ENCODE peak calls at places on chromosomes 3 and 15, in six cellular contexts. One of them, this sample, is unnamed.

GRCh38 chr15:39511000-39511914 is 69.6 kb upstream of the THBS1 start:
- DNase-seq in neural crest cell: no peak
- DNase-seq in AG10803: peak
- DNase-seq in GM20000: no peak
- DNase-seq in progenitor cell of endocrine pancreas: no peak
- DNase-seq in Calu3: no peak
- DNase-seq in this sample: no peak

GRCh38 chr3:184011230-184011876 is 6.3 kb downstream of the ABCC5 start:
- DNase-seq in neural crest cell: no peak
- DNase-seq in AG10803: no peak
- DNase-seq in GM20000: no peak
- DNase-seq in progenitor cell of endocrine pancreas: no peak
- DNase-seq in Calu3: no peak
- DNase-seq in this sample: no peak

GRCh38 chr3:14628406-14628805 is 23.2 kb upstream of the CCDC174 start:
- DNase-seq in neural crest cell: no peak
- DNase-seq in AG10803: no peak
- DNase-seq in GM20000: no peak
- DNase-seq in progenitor cell of endocrine pancreas: no peak
- DNase-seq in Calu3: no peak
- DNase-seq in this sample: no peak

GRCh38 chr15:59501531-59502113 is 63.6 kb downstream of the FAM81A start:
- DNase-seq in neural crest cell: peak
- DNase-seq in AG10803: peak
- DNase-seq in GM20000: peak
- DNase-seq in progenitor cell of endocrine pancreas: peak
- DNase-seq in Calu3: peak
- DNase-seq in this sample: peak

GRCh38 chr3:142276780-142277179 is 51.4 kb upstream of the GK5 start:
- DNase-seq in neural crest cell: no peak
- DNase-seq in AG10803: peak
- DNase-seq in GM20000: no peak
- DNase-seq in progenitor cell of endocrine pancreas: no peak
- DNase-seq in Calu3: no peak
- DNase-seq in this sample: no peak

GRCh38 chr15:100877551-100877950 is 2.1 kb upstream of the ALDH1A3 start:
- DNase-seq in neural crest cell: no peak
- DNase-seq in AG10803: no peak
- DNase-seq in GM20000: no peak
- DNase-seq in progenitor cell of endocrine pancreas: no peak
- DNase-seq in Calu3: no peak
- DNase-seq in this sample: no peak

GRCh38 chr3:66410976-66411375 is 89.8 kb downstream of the LRIG1 start:
- DNase-seq in neural crest cell: no peak
- DNase-seq in AG10803: no peak
- DNase-seq in GM20000: no peak
- DNase-seq in progenitor cell of endocrine pancreas: no peak
- DNase-seq in Calu3: no peak
- DNase-seq in this sample: no peak

GRCh38 chr15:83698294-83698693 is 44.4 kb downstream of the ADAMTSL3 start:
- DNase-seq in neural crest cell: no peak
- DNase-seq in AG10803: peak
- DNase-seq in GM20000: no peak
- DNase-seq in progenitor cell of endocrine pancreas: no peak
- DNase-seq in Calu3: no peak
- DNase-seq in this sample: no peak

GRCh38 chr15:100781061-100781960 is 98.3 kb upstream of the ALDH1A3 start:
- DNase-seq in neural crest cell: no peak
- DNase-seq in AG10803: no peak
- DNase-seq in GM20000: no peak
- DNase-seq in progenitor cell of endocrine pancreas: peak
- DNase-seq in Calu3: no peak
- DNase-seq in this sample: no peak

GRCh38 chr3:16855497-16855896 is 29.3 kb upstream of the PLCL2 start:
- DNase-seq in neural crest cell: no peak
- DNase-seq in AG10803: no peak
- DNase-seq in GM20000: no peak
- DNase-seq in progenitor cell of endocrine pancreas: no peak
- DNase-seq in Calu3: no peak
- DNase-seq in this sample: no peak

GRCh38 chr3:55629432-55629831 is 142.3 kb upstream of the WNT5A start:
- DNase-seq in neural crest cell: no peak
- DNase-seq in AG10803: no peak
- DNase-seq in GM20000: no peak
- DNase-seq in progenitor cell of endocrine pancreas: no peak
- DNase-seq in Calu3: no peak
- DNase-seq in this sample: no peak

GRCh38 chr3:56219894-56220805 is 248.1 kb downstream of the ERC2 start:
- DNase-seq in neural crest cell: no peak
- DNase-seq in AG10803: no peak
- DNase-seq in GM20000: no peak
- DNase-seq in progenitor cell of endocrine pancreas: no peak
- DNase-seq in Calu3: no peak
- DNase-seq in this sample: no peak

GRCh38 chr3:186895406-186895805 is 34.9 kb upstream of the ST6GAL1 start:
- DNase-seq in neural crest cell: no peak
- DNase-seq in AG10803: no peak
- DNase-seq in GM20000: no peak
- DNase-seq in progenitor cell of endocrine pancreas: no peak
- DNase-seq in Calu3: no peak
- DNase-seq in this sample: no peak

GRCh38 chr3:193783166-193783896 is 190.3 kb downstream of the OPA1 start:
- DNase-seq in neural crest cell: no peak
- DNase-seq in AG10803: peak
- DNase-seq in GM20000: no peak
- DNase-seq in progenitor cell of endocrine pancreas: no peak
- DNase-seq in Calu3: peak
- DNase-seq in this sample: no peak

GRCh38 chr3:141229132-141229531 is 2.5 kb upstream of the PXYLP1 start:
- DNase-seq in neural crest cell: no peak
- DNase-seq in AG10803: no peak
- DNase-seq in GM20000: no peak
- DNase-seq in progenitor cell of endocrine pancreas: no peak
- DNase-seq in Calu3: no peak
- DNase-seq in this sample: no peak

GRCh38 chr3:127720985-127721384 is 48.2 kb downstream of the ABTB1 start:
- DNase-seq in neural crest cell: no peak
- DNase-seq in AG10803: no peak
- DNase-seq in GM20000: no peak
- DNase-seq in progenitor cell of endocrine pancreas: no peak
- DNase-seq in Calu3: no peak
- DNase-seq in this sample: no peak

GRCh38 chr3:24598691-24599090 is 104.0 kb upstream of the THRB start:
- DNase-seq in neural crest cell: no peak
- DNase-seq in AG10803: peak
- DNase-seq in GM20000: no peak
- DNase-seq in progenitor cell of endocrine pancreas: no peak
- DNase-seq in Calu3: peak
- DNase-seq in this sample: no peak

GRCh38 chr15:78930577-78931388 is 14.1 kb downstream of the CTSH start:
- DNase-seq in neural crest cell: no peak
- DNase-seq in AG10803: peak
- DNase-seq in GM20000: no peak
- DNase-seq in progenitor cell of endocrine pancreas: no peak
- DNase-seq in Calu3: peak
- DNase-seq in this sample: no peak

GRCh38 chr3:102095383-102095782 is 246.1 kb downstream of the NFKBIZ start:
- DNase-seq in neural crest cell: no peak
- DNase-seq in AG10803: no peak
- DNase-seq in GM20000: no peak
- DNase-seq in progenitor cell of endocrine pancreas: no peak
- DNase-seq in Calu3: no peak
- DNase-seq in this sample: no peak

GRCh38 chr3:30775070-30775469 is 119.4 kb downstream of the GADL1 start:
- DNase-seq in neural crest cell: no peak
- DNase-seq in AG10803: no peak
- DNase-seq in GM20000: no peak
- DNase-seq in progenitor cell of endocrine pancreas: no peak
- DNase-seq in Calu3: no peak
- DNase-seq in this sample: no peak

GRCh38 chr3:60269377-60269776 is 981.9 kb downstream of the FHIT start:
- DNase-seq in neural crest cell: no peak
- DNase-seq in AG10803: no peak
- DNase-seq in GM20000: no peak
- DNase-seq in progenitor cell of endocrine pancreas: no peak
- DNase-seq in Calu3: no peak
- DNase-seq in this sample: no peak

GRCh38 chr15:63582179-63582578 is 15.0 kb upstream of the FBXL22 start:
- DNase-seq in neural crest cell: no peak
- DNase-seq in AG10803: no peak
- DNase-seq in GM20000: no peak
- DNase-seq in progenitor cell of endocrine pancreas: no peak
- DNase-seq in Calu3: no peak
- DNase-seq in this sample: no peak

GRCh38 chr15:63583027-63583426 is 14.2 kb upstream of the FBXL22 start:
- DNase-seq in neural crest cell: no peak
- DNase-seq in AG10803: peak
- DNase-seq in GM20000: no peak
- DNase-seq in progenitor cell of endocrine pancreas: no peak
- DNase-seq in Calu3: no peak
- DNase-seq in this sample: no peak

GRCh38 chr15:63588826-63589225 is 8.4 kb upstream of the FBXL22 start:
- DNase-seq in neural crest cell: no peak
- DNase-seq in AG10803: no peak
- DNase-seq in GM20000: no peak
- DNase-seq in progenitor cell of endocrine pancreas: no peak
- DNase-seq in Calu3: no peak
- DNase-seq in this sample: no peak

GRCh38 chr15:63587527-63587926 is 9.7 kb upstream of the FBXL22 start:
- DNase-seq in neural crest cell: no peak
- DNase-seq in AG10803: peak
- DNase-seq in GM20000: no peak
- DNase-seq in progenitor cell of endocrine pancreas: no peak
- DNase-seq in Calu3: no peak
- DNase-seq in this sample: no peak

DNA sequence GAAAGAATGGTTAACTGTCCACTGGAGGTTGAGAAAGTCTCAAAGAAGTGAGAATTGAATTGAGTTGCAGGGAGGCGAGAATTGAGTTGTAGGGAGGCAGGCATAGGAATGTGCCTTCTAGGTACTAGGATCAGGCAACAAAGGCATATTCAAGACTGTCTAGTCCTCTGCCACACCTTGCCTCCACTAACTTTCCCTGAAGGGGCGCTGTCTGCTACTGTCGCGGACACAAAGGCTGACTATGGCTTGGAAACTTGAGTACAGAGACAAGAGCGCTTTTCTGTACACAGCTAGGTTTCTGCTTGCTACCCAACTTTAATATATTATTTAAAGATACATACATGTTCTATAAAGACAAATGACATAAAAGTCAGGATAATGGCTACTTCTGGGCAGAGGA is 10.4 kb upstream of the FBXL22 start:
- DNase-seq in neural crest cell: no peak
- DNase-seq in AG10803: no peak
- DNase-seq in GM20000: no peak
- DNase-seq in progenitor cell of endocrine pancreas: no peak
- DNase-seq in Calu3: no peak
- DNase-seq in this sample: no peak
- TF ChIP-seq CTCF in neural crest cell: no peak
- TF ChIP-seq CTCF in AG10803: no peak
- TF ChIP-seq CTCF in GM20000: no peak
- TF ChIP-seq CTCF in progenitor cell of endocrine pancreas: no peak
- TF ChIP-seq CTCF in Calu3: no peak
- TF ChIP-seq CTCF in this sample: no peak

DNA sequence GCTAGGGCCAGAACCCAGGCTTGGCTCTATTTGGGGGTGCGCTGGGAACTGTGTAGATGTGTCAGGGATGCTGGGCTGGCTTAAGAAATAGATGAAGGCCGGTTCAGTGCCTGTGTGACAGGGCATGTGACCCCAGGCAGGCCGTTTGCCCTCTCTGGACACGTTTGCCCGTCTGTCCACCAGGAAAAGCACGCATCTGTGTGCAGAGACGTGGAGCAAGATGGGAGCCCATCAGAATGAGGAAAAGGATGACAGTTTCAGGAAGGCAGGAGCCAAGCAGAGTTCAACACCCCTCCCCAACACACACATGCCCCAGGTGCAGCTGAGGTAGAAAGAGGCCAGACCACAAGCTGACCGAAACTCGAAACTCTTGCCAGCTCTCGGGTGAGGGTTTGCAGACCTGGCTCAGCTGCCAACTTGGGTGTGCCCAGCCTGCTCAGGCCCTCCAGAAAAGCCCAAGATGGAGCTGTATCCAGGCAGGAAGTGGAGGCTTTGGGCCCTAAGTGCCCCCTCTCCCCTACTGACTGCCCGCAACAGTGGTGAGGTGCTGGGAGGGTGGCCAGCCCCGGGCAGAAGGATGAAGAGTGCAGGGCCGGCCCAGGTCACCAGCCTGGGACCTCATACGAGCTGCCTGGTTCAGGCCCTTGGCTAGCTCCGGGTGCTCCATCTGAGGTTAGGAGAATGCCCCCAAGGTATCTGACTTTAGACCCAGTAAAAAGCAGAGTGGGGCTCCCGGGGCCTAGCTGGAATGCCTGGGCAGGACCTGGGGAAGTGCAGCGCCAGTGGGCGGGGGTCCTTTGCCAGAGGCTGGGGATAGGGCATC is 10.2 kb upstream of the MESP1 start:
- DNase-seq in neural crest cell: no peak
- DNase-seq in AG10803: no peak
- DNase-seq in GM20000: no peak
- DNase-seq in progenitor cell of endocrine pancreas: no peak
- DNase-seq in Calu3: peak
- DNase-seq in this sample: peak
- TF ChIP-seq CTCF in neural crest cell: no peak
- TF ChIP-seq CTCF in AG10803: no peak
- TF ChIP-seq CTCF in GM20000: no peak
- TF ChIP-seq CTCF in progenitor cell of endocrine pancreas: no peak
- TF ChIP-seq CTCF in Calu3: peak
- TF ChIP-seq CTCF in this sample: no peak

GRCh38 chr3:87148020-87148419 is 79.1 kb upstream of the CHMP2B start:
- DNase-seq in neural crest cell: no peak
- DNase-seq in AG10803: no peak
- DNase-seq in GM20000: no peak
- DNase-seq in progenitor cell of endocrine pancreas: no peak
- DNase-seq in Calu3: no peak
- DNase-seq in this sample: no peak

GRCh38 chr3:87145553-87145952 is 81.6 kb upstream of the CHMP2B start:
- DNase-seq in neural crest cell: no peak
- DNase-seq in AG10803: peak
- DNase-seq in GM20000: peak
- DNase-seq in progenitor cell of endocrine pancreas: no peak
- DNase-seq in Calu3: peak
- DNase-seq in this sample: peak

DNA sequence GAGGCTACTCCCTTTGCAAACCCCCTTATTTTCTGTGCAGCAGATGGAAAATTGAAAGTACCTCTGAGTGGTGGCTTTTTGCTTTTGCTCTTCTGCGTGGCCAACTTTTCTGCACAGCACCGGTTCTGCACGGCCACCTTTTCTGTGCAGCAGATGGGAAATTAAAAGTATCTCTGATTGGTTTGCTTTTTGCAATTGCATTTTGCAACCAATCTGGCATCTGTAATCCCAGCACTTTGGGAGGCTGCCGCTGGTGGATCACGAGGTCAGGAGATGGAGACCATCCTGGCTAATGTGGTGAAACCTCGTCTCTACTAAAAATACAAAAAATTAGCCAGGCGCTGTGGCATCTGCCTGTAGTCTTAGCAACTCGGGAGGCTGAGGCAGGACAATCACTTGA is 79.5 kb upstream of the CHMP2B start:
- DNase-seq in neural crest cell: no peak
- DNase-seq in AG10803: no peak
- DNase-seq in GM20000: no peak
- DNase-seq in progenitor cell of endocrine pancreas: no peak
- DNase-seq in Calu3: no peak
- DNase-seq in this sample: no peak
- TF ChIP-seq CTCF in neural crest cell: no peak
- TF ChIP-seq CTCF in AG10803: no peak
- TF ChIP-seq CTCF in GM20000: no peak
- TF ChIP-seq CTCF in progenitor cell of endocrine pancreas: no peak
- TF ChIP-seq CTCF in Calu3: no peak
- TF ChIP-seq CTCF in this sample: no peak

GRCh38 chr3:61646851-61647525 is 85.6 kb downstream of the PTPRG start:
- DNase-seq in neural crest cell: no peak
- DNase-seq in AG10803: no peak
- DNase-seq in GM20000: no peak
- DNase-seq in progenitor cell of endocrine pancreas: no peak
- DNase-seq in Calu3: no peak
- DNase-seq in this sample: no peak
- TF ChIP-seq CTCF in neural crest cell: no peak
- TF ChIP-seq CTCF in AG10803: no peak
- TF ChIP-seq CTCF in GM20000: no peak
- TF ChIP-seq CTCF in progenitor cell of endocrine pancreas: no peak
- TF ChIP-seq CTCF in Calu3: no peak
- TF ChIP-seq CTCF in this sample: no peak